ENCODE peak calls at places on chromosomes 6 and 20, in six cellular contexts. A is endodermal cell; M is left cardiac atrium; D is posterior cingulate gyrus; S is stimulated activated CD4-positive, alpha-beta T cell treated with anti-CD3 and anti-CD28 coated beads, Interleukin-12 subunit alpha, Interleukin-12 subunit beta, amount 100 ng/mL, for 48 hours; E is Right ventricle myocardium superior. W is an unnamed sample.

GRCh38 chr20:62258499-62259293 is 20.4 kb downstream of the OSBPL2 start:
- DNase-seq in A (no peak), M (peak), D (no peak), S (no peak), E (peak), W (peak)

GRCh38 chr20:59971428-59971827 is 13.2 kb downstream of the CDH26 start:
- DNase-seq in A (no peak), M (no peak), D (no peak), S (no peak), E (no peak), W (no peak)

GRCh38 chr6:157143885-157144795 is 179.2 kb downstream of the TMEM242 start:
- DNase-seq in A (no peak), M (no peak), D (no peak), S (no peak), E (no peak), W (no peak)

GRCh38 chr6:158773581-158774449 is 45.4 kb downstream of the EZR start:
- DNase-seq in A (peak), M (no peak), D (no peak), S (no peak), E (no peak), W (no peak)

GRCh38 chr6:111646942-111647341 is 41.3 kb upstream of the TRAF3IP2 start:
- DNase-seq in A (no peak), M (no peak), D (no peak), S (no peak), E (peak), W (no peak)

GRCh38 chr6:70599187-70599586 is 32.5 kb downstream of the SDHAF4 start:
- DNase-seq in A (no peak), M (no peak), D (no peak), S (no peak), E (no peak), W (no peak)

GRCh38 chr6:152206072-152206818 is 398.8 kb downstream of the ESR1 start:
- DNase-seq in A (peak), M (peak), D (peak), S (peak), E (peak), W (no peak)

GRCh38 chr6:16473908-16474791 is 235.8 kb downstream of the GMPR start:
- DNase-seq in A (no peak), M (no peak), D (no peak), S (no peak), E (no peak), W (no peak)

GRCh38 chr20:56422131-56422823 is 10.2 kb downstream of the CASS4 start:
- DNase-seq in A (no peak), M (no peak), D (no peak), S (no peak), E (no peak), W (peak)

GRCh38 chr6:103122766-103123601 is 1729.5 kb downstream of the GRIK2 start:
- DNase-seq in A (peak), M (peak), D (peak), S (no peak), E (no peak), W (no peak)

GRCh38 chr6:55449219-55449618 is 122.0 kb downstream of the GFRAL start:
- DNase-seq in A (peak), M (no peak), D (no peak), S (no peak), E (no peak), W (no peak)

GRCh38 chr20:35743693-35744491 is 1.8 kb upstream of the RBM39 start:
- DNase-seq in A (peak), M (no peak), D (no peak), S (no peak), E (no peak), W (no peak)

GRCh38 chr20:44030394-44030793 is 115.7 kb downstream of the TOX2 start:
- DNase-seq in A (no peak), M (no peak), D (no peak), S (no peak), E (no peak), W (no peak)

GRCh38 chr6:148709577-148709976 is 37.3 kb upstream of the UST start:
- DNase-seq in A (no peak), M (no peak), D (no peak), S (no peak), E (no peak), W (no peak)

GRCh38 chr20:15618912-15619311 is 954.3 kb downstream of the KIF16B start:
- DNase-seq in A (no peak), M (no peak), D (no peak), S (no peak), E (no peak), W (no peak)

GRCh38 chr20:57503035-57503658 is 21.8 kb downstream of the CTCFL start:
- DNase-seq in A (no peak), M (no peak), D (no peak), S (no peak), E (no peak), W (no peak)

GRCh38 chr20:18983796-18984195 is 170.2 kb downstream of the SCP2D1 start:
- DNase-seq in A (no peak), M (no peak), D (no peak), S (no peak), E (no peak), W (no peak)

GRCh38 chr20:16624106-16624505 is 50.9 kb upstream of the KIF16B start:
- DNase-seq in A (peak), M (no peak), D (no peak), S (no peak), E (no peak), W (no peak)

GRCh38 chr6:1348675-1349074 is 36.8 kb downstream of the FOXQ1 start:
- DNase-seq in A (peak), M (peak), D (no peak), S (no peak), E (peak), W (no peak)

GRCh38 chr6:150568560-150568959 is 31.1 kb upstream of the PLEKHG1 start:
- DNase-seq in A (no peak), M (no peak), D (no peak), S (no peak), E (no peak), W (no peak)

GRCh38 chr6:132227937-132228336 is 173.3 kb downstream of the MOXD1 start:
- DNase-seq in A (no peak), M (no peak), D (no peak), S (no peak), E (no peak), W (no peak)

GRCh38 chr6:141552031-141552430 is 580.7 kb upstream of the GJE1 start:
- DNase-seq in A (no peak), M (no peak), D (no peak), S (no peak), E (no peak), W (no peak)

GRCh38 chr6:87277123-87277522 is 45.3 kb upstream of the SMIM8 start:
- DNase-seq in A (no peak), M (no peak), D (no peak), S (no peak), E (no peak), W (no peak)

GRCh38 chr6:13447949-13448724 is 39.3 kb downstream of the GFOD1 start:
- DNase-seq in A (peak), M (no peak), D (no peak), S (no peak), E (no peak), W (no peak)

GRCh38 chr6:117481926-117482239 is 591 bp upstream of the DCBLD1 start:
- DNase-seq in A (no peak), M (no peak), D (no peak), S (no peak), E (no peak), W (no peak)

GRCh38 chr6:109336221-109336955 is 45.9 kb downstream of the CD164 start:
- DNase-seq in A (no peak), M (no peak), D (no peak), S (no peak), E (no peak), W (no peak)

GRCh38 chr20:14360386-14360785 is 23.0 kb upstream of the FLRT3 start:
- DNase-seq in A (no peak), M (no peak), D (no peak), S (no peak), E (no peak), W (no peak)

GRCh38 chr6:20301256-20301655 is 89.0 kb upstream of the MBOAT1 start:
- DNase-seq in A (no peak), M (no peak), D (no peak), S (no peak), E (no peak), W (no peak)

GRCh38 chr20:19003759-19004336 is 190.3 kb downstream of the SCP2D1 start:
- DNase-seq in A (no peak), M (no peak), D (peak), S (no peak), E (no peak), W (no peak)

GRCh38 chr6:106181664-106182418 is 95.7 kb downstream of the PRDM1 start:
- DNase-seq in A (no peak), M (no peak), D (no peak), S (no peak), E (no peak), W (peak)

GRCh38 chr6:131029661-131030297 is 33.3 kb downstream of the EPB41L2 start:
- DNase-seq in A (peak), M (no peak), D (no peak), S (no peak), E (no peak), W (peak)

GRCh38 chr6:34150766-34151165 is 4.9 kb upstream of the GRM4 start:
- DNase-seq in A (peak), M (no peak), D (peak), S (no peak), E (no peak), W (no peak)

GRCh38 chr6:170091639-170092579 is 199.0 kb downstream of the DLL1 start:
- DNase-seq in A (no peak), M (peak), D (peak), S (no peak), E (no peak), W (no peak)

GRCh38 chr20:64053841-64054661 is 4.6 kb upstream of the SOX18 start:
- DNase-seq in A (peak), M (peak), D (no peak), S (no peak), E (peak), W (no peak)

W was measured in amniotic stem cell.